ENCODE peak calls at places on chromosomes 13 and 19, in seven cellular contexts. K, G, W, F, S, C and B are unnamed samples.

GRCh38 chr19:51469629-51470028 is 8.7 kb upstream of the CEACAM18 start:
- DNase-seq in G (no peak), W (no peak), C (no peak), S (no peak), F (no peak), K (no peak), B (no peak)

GRCh38 chr13:35984776-35985453 is 146.3 kb downstream of the DCLK1 start:
- DNase-seq in K (peak), F (peak), W (peak), C (no peak), G (no peak), S (no peak), B (peak)

GRCh38 chr19:56670961-56671612 is 470 bp downstream of the ZNF835 start:
- DNase-seq in W (no peak), K (no peak), S (no peak), G (no peak), C (peak), F (no peak), B (peak)

GRCh38 chr13:106372199-106373160 is 163.0 kb downstream of the EFNB2 start:
- DNase-seq in F (no peak), K (no peak), C (no peak), W (no peak), S (peak), G (peak), B (no peak)

GRCh38 chr13:98476106-98476505 is 100.8 kb downstream of the STK24 start:
- DNase-seq in G (no peak), S (no peak), K (peak), C (no peak), W (peak), F (no peak), B (no peak)

GRCh38 chr19:8242212-8242821 is 33.1 kb downstream of the CERS4 start:
- DNase-seq in K (no peak), F (no peak), W (no peak), G (no peak), C (no peak), S (no peak), B (no peak)

GRCh38 chr19:33064117-33064777 is 441 bp downstream of the RHPN2 start:
- DNase-seq in W (peak), C (peak), K (peak), S (peak), G (no peak), F (peak), B (peak)

GRCh38 chr19:5774921-5775320 is 9.6 kb downstream of the PRR22 start:
- DNase-seq in C (no peak), S (no peak), W (no peak), K (no peak), F (no peak), G (peak), B (no peak)

GRCh38 chr13:23859904-23860303 is 29.3 kb downstream of the MIPEP start:
- DNase-seq in F (no peak), S (no peak), K (no peak), C (no peak), G (no peak), W (no peak), B (no peak)

GRCh38 chr19:46862974-46863632 is 2.3 kb downstream of the ARHGAP35 start:
- DNase-seq in K (peak), F (no peak), S (peak), W (no peak), C (no peak), G (no peak), B (no peak)

GRCh38 chr13:33260168-33261098 is 25.1 kb downstream of the STARD13 start:
- DNase-seq in S (no peak), W (no peak), G (peak), C (peak), F (no peak), K (no peak), B (no peak)

DNA sequence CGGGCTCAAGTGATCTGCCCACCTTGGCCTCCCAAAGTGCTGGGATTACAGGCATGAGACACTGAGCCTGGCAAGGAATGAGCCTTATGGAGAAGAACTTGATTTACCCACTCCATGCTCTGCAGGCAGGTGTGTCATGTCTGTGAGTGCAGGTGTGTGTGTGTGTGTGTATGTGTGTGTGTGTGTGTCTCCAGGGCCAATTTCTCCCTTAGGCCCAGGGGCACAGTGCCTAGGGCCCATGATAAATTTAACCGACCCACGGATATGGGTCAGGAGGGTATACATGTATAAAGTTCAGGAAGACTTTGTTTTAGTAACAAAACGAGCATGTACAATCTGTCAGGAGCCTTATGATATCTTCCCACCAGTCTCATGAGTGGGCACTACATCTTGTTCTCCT is 4.6 kb upstream of the FOSB start:
- DNase-seq in G (no peak), C (peak), F (no peak), S (no peak), W (no peak), K (no peak), B (no peak)
- H4K8ac ChIP-seq in G (no peak), C (no peak), F (no peak), S (no peak), W (no peak), K (no peak), B (no peak)

DNA sequence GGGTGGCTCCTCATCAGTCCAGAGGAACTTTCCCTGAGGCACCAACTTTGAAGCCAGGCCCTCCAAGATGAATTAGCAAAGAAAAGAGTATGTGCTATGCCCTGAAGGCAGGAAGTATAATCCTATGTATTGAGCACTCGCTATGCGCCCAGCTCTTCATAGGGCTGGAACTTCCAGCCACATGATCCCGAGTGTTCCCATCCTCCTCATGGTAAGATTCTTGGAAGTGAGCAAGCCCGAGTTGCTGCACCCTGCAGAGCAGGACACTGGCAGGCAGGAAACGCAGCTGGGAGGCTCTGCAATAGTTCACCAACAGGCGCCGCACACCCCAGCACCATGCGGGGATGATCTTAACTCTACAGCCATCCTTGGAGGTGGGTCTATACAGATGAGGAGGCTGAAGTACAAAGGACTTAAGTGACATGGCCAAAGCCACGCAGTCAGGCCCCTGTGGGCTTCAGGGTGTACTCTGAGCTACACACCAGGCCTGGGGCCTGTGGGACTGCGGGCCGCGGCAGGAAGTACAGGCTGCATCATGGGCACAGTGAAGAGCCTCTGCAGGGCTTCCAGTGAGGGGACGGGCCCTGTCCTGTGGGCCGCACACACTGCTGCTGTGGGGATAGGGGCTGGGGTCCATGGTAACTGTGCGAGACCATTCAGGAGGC is 25.1 kb downstream of the C19orf47 start:
- DNase-seq in K (peak), F (no peak), S (no peak), G (no peak), C (peak), W (no peak), B (no peak)
- H2AK5ac ChIP-seq in K (no peak), F (no peak), S (peak), G (no peak), C (no peak), W (no peak), B (no peak)

DNA sequence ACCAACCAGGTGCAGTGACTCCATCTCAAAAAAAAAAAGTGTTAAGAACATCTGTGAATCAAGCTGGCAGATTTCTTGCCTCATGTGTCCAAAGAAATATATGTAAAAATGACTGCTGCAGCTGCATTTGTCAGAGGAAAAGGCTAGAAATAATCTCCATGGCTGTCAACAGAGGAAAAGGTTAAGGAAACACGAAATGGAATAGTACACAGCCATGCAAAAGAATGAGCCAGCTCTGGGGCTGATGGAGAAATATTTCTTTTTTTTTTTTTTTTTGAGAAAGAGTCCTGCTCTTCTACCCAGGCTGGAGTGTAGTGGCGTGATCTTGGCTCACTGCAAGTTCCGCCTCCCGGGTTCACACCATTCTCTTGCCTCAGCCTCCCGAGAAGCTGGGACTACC is 6.6 kb downstream of the RAB3D start:
- DNase-seq in G (no peak), K (no peak), W (no peak), C (no peak), F (no peak), S (no peak), B (no peak)
- H4K8ac ChIP-seq in G (no peak), K (no peak), W (no peak), C (no peak), F (no peak), S (no peak), B (no peak)

DNA sequence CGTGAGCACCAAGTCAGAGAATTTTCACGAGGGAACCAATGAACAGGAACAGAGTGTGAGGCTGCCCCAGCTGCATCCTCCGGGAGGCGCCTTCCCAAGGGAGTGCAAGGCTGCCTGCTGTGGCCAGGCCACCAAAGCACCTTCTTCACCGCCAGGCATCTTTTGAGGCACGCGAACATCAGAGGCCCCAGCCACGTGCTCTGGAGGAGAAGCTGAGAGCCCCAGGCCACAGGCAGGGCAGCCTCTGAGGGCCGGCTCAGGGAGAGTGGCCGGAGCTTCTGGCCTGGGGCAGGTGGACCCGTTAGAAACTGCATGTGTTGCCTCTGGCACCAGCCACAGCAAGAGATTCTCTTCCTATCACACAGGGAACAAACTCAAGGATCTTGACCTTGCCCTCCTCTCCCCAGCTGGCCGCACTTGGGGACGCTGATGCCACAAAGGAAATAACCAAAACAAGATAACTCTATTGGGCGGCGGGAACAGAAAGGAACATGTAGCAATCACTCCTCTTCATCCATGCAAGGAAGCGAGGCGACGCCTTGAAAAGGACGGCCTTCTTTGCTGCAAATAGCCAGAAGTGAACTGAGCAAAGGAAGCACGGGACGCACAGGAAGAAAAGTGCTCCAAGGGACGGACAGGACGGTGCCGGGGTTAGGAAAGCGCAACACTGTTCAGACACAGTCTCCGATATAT is 19.9 kb downstream of the GAS6 start:
- DNase-seq in C (no peak), W (no peak), K (no peak), S (no peak), G (no peak), F (no peak), B (no peak)
- H2AK5ac ChIP-seq in C (no peak), W (no peak), K (no peak), S (peak), G (no peak), F (no peak), B (peak)

DNA sequence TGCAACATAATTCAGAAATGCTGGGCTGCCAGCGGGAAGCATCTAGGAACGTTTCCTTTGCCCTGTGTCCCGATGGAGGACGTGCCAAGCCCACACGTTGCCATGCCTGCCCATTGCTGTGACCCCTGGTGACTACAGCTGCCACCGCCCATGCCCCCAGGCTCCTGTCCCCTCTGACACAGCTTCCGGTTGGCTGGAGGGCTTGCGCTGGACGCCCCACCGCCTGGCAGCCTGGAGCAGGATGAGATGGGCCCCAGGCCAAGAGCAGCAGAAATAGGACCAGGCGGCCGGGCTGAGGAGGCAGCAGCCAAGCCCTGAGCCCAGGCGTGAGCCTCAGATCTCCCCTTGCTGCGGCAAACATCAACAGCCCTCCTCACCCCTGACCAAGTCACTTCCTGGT is 125.9 kb downstream of the COL4A2 start:
- DNase-seq in W (no peak), F (no peak), K (no peak), G (no peak), C (no peak), S (no peak), B (no peak)
- H4K8ac ChIP-seq in W (no peak), F (no peak), K (no peak), G (no peak), C (no peak), S (no peak), B (no peak)

GRCh38 chr19:10552596-10553053 is 8.9 kb downstream of the ATG4D start:
- DNase-seq in C (no peak), G (no peak), W (peak), S (peak), K (peak), F (peak), B (no peak)
- H2AK5ac ChIP-seq in C (no peak), G (no peak), W (no peak), S (no peak), K (no peak), F (no peak), B (no peak)

DNA sequence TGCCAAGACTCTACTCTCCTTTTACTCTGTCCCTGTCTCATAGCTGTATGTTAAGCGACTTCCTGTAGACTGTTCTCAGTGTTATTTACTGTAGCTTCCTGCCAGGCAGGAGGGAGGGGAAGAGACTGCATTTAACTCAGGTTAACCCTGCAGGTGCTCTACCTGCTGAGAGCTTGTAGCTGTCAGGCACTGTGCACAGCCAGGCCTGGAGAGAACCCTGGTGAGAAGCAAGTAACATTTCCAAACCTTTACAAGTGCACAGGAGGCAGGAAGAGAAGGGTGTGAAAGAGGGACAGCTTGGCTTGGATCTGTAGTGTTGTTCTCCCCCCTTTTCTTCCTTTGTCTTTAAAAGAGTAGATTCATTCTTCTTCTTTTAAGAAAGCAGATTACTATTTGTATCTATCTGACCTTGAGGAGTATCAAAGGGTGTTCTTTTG is 167.1 kb downstream of the LMO7 start:
- DNase-seq in W (peak), F (peak), S (no peak), C (no peak), G (no peak), K (peak), B (no peak)
- H4K8ac ChIP-seq in W (no peak), F (no peak), S (no peak), C (no peak), G (peak), K (no peak), B (peak)

GRCh38 chr13:45219938-45220375 is 19.1 kb upstream of the KCTD4 start:
- DNase-seq in F (no peak), G (peak), S (peak), K (peak), W (no peak), C (peak), B (no peak)

GRCh38 chr13:45218689-45219088 is 17.8 kb upstream of the KCTD4 start:
- DNase-seq in W (no peak), F (no peak), G (no peak), S (no peak), K (no peak), C (peak), B (no peak)

GRCh38 chr13:45219123-45219891 is 18.5 kb upstream of the KCTD4 start:
- DNase-seq in K (no peak), W (no peak), C (peak), S (peak), G (no peak), F (no peak), B (no peak)

GRCh38 chr13:45222919-45223318 is 22.1 kb upstream of the KCTD4 start:
- DNase-seq in W (no peak), F (no peak), K (no peak), S (no peak), G (no peak), C (no peak), B (no peak)

GRCh38 chr13:45220403-45220802 is 19.6 kb upstream of the KCTD4 start:
- DNase-seq in G (no peak), F (no peak), C (no peak), S (no peak), W (no peak), K (no peak), B (no peak)
- H2AK5ac ChIP-seq in G (no peak), F (no peak), C (no peak), S (peak), W (no peak), K (no peak), B (no peak)

GRCh38 chr19:34148672-34149185 is 23.6 kb upstream of the LSM14A start:
- DNase-seq in S (no peak), F (no peak), K (no peak), W (no peak), C (no peak), G (no peak), B (no peak)

GRCh38 chr19:34154401-34154800 is 17.9 kb upstream of the LSM14A start:
- DNase-seq in C (no peak), F (no peak), K (no peak), S (no peak), W (no peak), G (no peak), B (no peak)

GRCh38 chr19:34149873-34150272 is 22.4 kb upstream of the LSM14A start:
- DNase-seq in C (no peak), W (no peak), G (no peak), K (no peak), S (no peak), F (no peak), B (no peak)

GRCh38 chr19:34151439-34151838 is 20.9 kb upstream of the LSM14A start:
- DNase-seq in F (no peak), G (no peak), W (no peak), C (no peak), S (no peak), K (no peak), B (no peak)

GRCh38 chr19:34150558-34150957 is 21.7 kb upstream of the LSM14A start:
- DNase-seq in C (no peak), K (no peak), G (no peak), W (no peak), S (no peak), F (no peak), B (no peak)
- H4K8ac ChIP-seq in C (no peak), K (no peak), G (no peak), W (no peak), S (no peak), F (no peak), B (no peak)

GRCh38 chr19:20357921-20358320 is 190.9 kb downstream of the ZNF486 start:
- DNase-seq in C (no peak), F (no peak), W (no peak), K (no peak), G (no peak), S (no peak), B (no peak)
- H2AK5ac ChIP-seq in C (no peak), F (no peak), W (no peak), K (no peak), G (no peak), S (no peak), B (no peak)